ENCODE peak calls at places on chromosomes 1 and 21, in seven cellular contexts. One of them, this sample, is unnamed.

GRCh38 chr21:45130324-45130774 is 56.0 kb downstream of the ADARB1 start:
- DNase-seq in hepatocyte: peak
- DNase-seq in nephron progenitor cell: no peak
- DNase-seq in MCF 10A: peak
- DNase-seq in transverse colon: no peak
- DNase-seq in cardiac muscle cell: peak
- DNase-seq in GM20000: peak
- DNase-seq in this sample: peak

GRCh38 chr21:35556536-35556935 is 503.8 kb downstream of the SETD4 start:
- DNase-seq in hepatocyte: no peak
- DNase-seq in nephron progenitor cell: no peak
- DNase-seq in MCF 10A: no peak
- DNase-seq in transverse colon: no peak
- DNase-seq in cardiac muscle cell: no peak
- DNase-seq in GM20000: no peak
- DNase-seq in this sample: no peak

GRCh38 chr1:38502772-38503171 is 356.8 kb downstream of the RRAGC start:
- DNase-seq in hepatocyte: no peak
- DNase-seq in nephron progenitor cell: peak
- DNase-seq in MCF 10A: peak
- DNase-seq in transverse colon: no peak
- DNase-seq in cardiac muscle cell: peak
- DNase-seq in GM20000: peak
- DNase-seq in this sample: no peak

GRCh38 chr1:74847720-74848119 is 114.8 kb downstream of the TYW3 start:
- DNase-seq in hepatocyte: no peak
- DNase-seq in nephron progenitor cell: no peak
- DNase-seq in MCF 10A: no peak
- DNase-seq in transverse colon: no peak
- DNase-seq in cardiac muscle cell: no peak
- DNase-seq in GM20000: no peak
- DNase-seq in this sample: no peak

GRCh38 chr1:47536646-47537118 is 98.8 kb downstream of the FOXD2 start:
- DNase-seq in hepatocyte: no peak
- DNase-seq in nephron progenitor cell: peak
- DNase-seq in MCF 10A: no peak
- DNase-seq in transverse colon: peak
- DNase-seq in cardiac muscle cell: no peak
- DNase-seq in GM20000: no peak
- DNase-seq in this sample: no peak

GRCh38 chr1:210321131-210321530 is 7.6 kb upstream of the HHAT start:
- DNase-seq in hepatocyte: peak
- DNase-seq in nephron progenitor cell: no peak
- DNase-seq in MCF 10A: peak
- DNase-seq in transverse colon: no peak
- DNase-seq in cardiac muscle cell: no peak
- DNase-seq in GM20000: no peak
- DNase-seq in this sample: peak

GRCh38 chr1:57017717-57018116 is 51.9 kb upstream of the C8B start:
- DNase-seq in hepatocyte: no peak
- DNase-seq in nephron progenitor cell: no peak
- DNase-seq in MCF 10A: peak
- DNase-seq in transverse colon: no peak
- DNase-seq in cardiac muscle cell: no peak
- DNase-seq in GM20000: peak
- DNase-seq in this sample: peak

GRCh38 chr21:33914188-33914587 is 1.4 kb downstream of the ATP5PO start:
- DNase-seq in hepatocyte: no peak
- DNase-seq in nephron progenitor cell: no peak
- DNase-seq in MCF 10A: no peak
- DNase-seq in transverse colon: no peak
- DNase-seq in cardiac muscle cell: no peak
- DNase-seq in GM20000: no peak
- DNase-seq in this sample: no peak

GRCh38 chr1:111236806-111237205 is 9.3 kb downstream of the CHI3L2 start:
- DNase-seq in hepatocyte: no peak
- DNase-seq in nephron progenitor cell: no peak
- DNase-seq in MCF 10A: no peak
- DNase-seq in transverse colon: no peak
- DNase-seq in cardiac muscle cell: no peak
- DNase-seq in GM20000: no peak
- DNase-seq in this sample: no peak

GRCh38 chr1:6002714-6003501 is 10.7 kb upstream of the NPHP4 start:
- DNase-seq in hepatocyte: no peak
- DNase-seq in nephron progenitor cell: peak
- DNase-seq in MCF 10A: no peak
- DNase-seq in transverse colon: no peak
- DNase-seq in cardiac muscle cell: no peak
- DNase-seq in GM20000: no peak
- DNase-seq in this sample: no peak

GRCh38 chr1:180611016-180611930 is 20.5 kb upstream of the XPR1 start:
- DNase-seq in hepatocyte: no peak
- DNase-seq in nephron progenitor cell: no peak
- DNase-seq in MCF 10A: no peak
- DNase-seq in transverse colon: no peak
- DNase-seq in cardiac muscle cell: no peak
- DNase-seq in GM20000: no peak
- DNase-seq in this sample: no peak

GRCh38 chr1:93904228-93904627 is 5.0 kb downstream of the GCLM start:
- DNase-seq in hepatocyte: no peak
- DNase-seq in nephron progenitor cell: no peak
- DNase-seq in MCF 10A: no peak
- DNase-seq in transverse colon: no peak
- DNase-seq in cardiac muscle cell: no peak
- DNase-seq in GM20000: peak
- DNase-seq in this sample: peak

GRCh38 chr1:17118706-17119075 is 560 bp downstream of the PADI2 start:
- DNase-seq in hepatocyte: no peak
- DNase-seq in nephron progenitor cell: peak
- DNase-seq in MCF 10A: no peak
- DNase-seq in transverse colon: no peak
- DNase-seq in cardiac muscle cell: peak
- DNase-seq in GM20000: no peak
- DNase-seq in this sample: no peak

GRCh38 chr1:180974236-180974635 is 48.4 kb downstream of the STX6 start:
- DNase-seq in hepatocyte: no peak
- DNase-seq in nephron progenitor cell: no peak
- DNase-seq in MCF 10A: no peak
- DNase-seq in transverse colon: no peak
- DNase-seq in cardiac muscle cell: no peak
- DNase-seq in GM20000: no peak
- DNase-seq in this sample: no peak

GRCh38 chr1:58432813-58433668 is 113.5 kb downstream of the OMA1 start:
- DNase-seq in hepatocyte: peak
- DNase-seq in nephron progenitor cell: peak
- DNase-seq in MCF 10A: peak
- DNase-seq in transverse colon: no peak
- DNase-seq in cardiac muscle cell: peak
- DNase-seq in GM20000: peak
- DNase-seq in this sample: peak

GRCh38 chr1:18100493-18101063 is 7.0 kb upstream of the IGSF21 start:
- DNase-seq in hepatocyte: peak
- DNase-seq in nephron progenitor cell: peak
- DNase-seq in MCF 10A: peak
- DNase-seq in transverse colon: peak
- DNase-seq in cardiac muscle cell: peak
- DNase-seq in GM20000: peak
- DNase-seq in this sample: peak

GRCh38 chr1:58123051-58123450 is 423.5 kb downstream of the OMA1 start:
- DNase-seq in hepatocyte: no peak
- DNase-seq in nephron progenitor cell: no peak
- DNase-seq in MCF 10A: no peak
- DNase-seq in transverse colon: no peak
- DNase-seq in cardiac muscle cell: no peak
- DNase-seq in GM20000: no peak
- DNase-seq in this sample: no peak

GRCh38 chr1:9203623-9204022 is 31.0 kb upstream of the H6PD start:
- DNase-seq in hepatocyte: no peak
- DNase-seq in nephron progenitor cell: no peak
- DNase-seq in MCF 10A: no peak
- DNase-seq in transverse colon: peak
- DNase-seq in cardiac muscle cell: no peak
- DNase-seq in GM20000: no peak
- DNase-seq in this sample: no peak

GRCh38 chr1:240496941-240497340 is 115.0 kb downstream of the GREM2 start:
- DNase-seq in hepatocyte: no peak
- DNase-seq in nephron progenitor cell: no peak
- DNase-seq in MCF 10A: no peak
- DNase-seq in transverse colon: no peak
- DNase-seq in cardiac muscle cell: no peak
- DNase-seq in GM20000: no peak
- DNase-seq in this sample: no peak

GRCh38 chr1:168225476-168226190 is at the start of gene SFT2D2:
- DNase-seq in hepatocyte: peak
- DNase-seq in nephron progenitor cell: peak
- DNase-seq in MCF 10A: peak
- DNase-seq in transverse colon: peak
- DNase-seq in cardiac muscle cell: peak
- DNase-seq in GM20000: peak
- DNase-seq in this sample: peak

DNA sequence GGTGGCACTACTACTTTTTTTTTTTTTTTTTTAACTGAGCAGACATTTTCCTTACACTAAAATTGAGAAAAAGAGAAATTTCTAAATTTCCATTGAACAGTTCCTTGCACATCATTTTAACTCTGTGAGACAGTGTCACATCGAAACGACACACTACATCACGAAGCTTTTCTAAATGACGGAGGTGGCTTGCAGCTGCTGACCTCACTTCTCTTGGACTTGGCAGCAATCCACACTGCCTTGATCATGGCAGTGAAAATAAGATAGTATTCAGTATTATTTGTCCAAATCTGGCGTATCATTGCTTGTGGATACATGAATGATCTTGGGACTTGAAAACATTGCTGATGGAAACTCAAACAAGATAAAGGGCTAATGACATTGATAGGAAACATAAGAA is 80.3 kb upstream of the CYYR1 start:
- DNase-seq in hepatocyte: no peak
- DNase-seq in nephron progenitor cell: no peak
- DNase-seq in MCF 10A: no peak
- DNase-seq in transverse colon: no peak
- DNase-seq in cardiac muscle cell: no peak
- DNase-seq in GM20000: no peak
- DNase-seq in this sample: no peak
- TF ChIP-seq CTCF in hepatocyte: no peak
- TF ChIP-seq CTCF in nephron progenitor cell: no peak
- TF ChIP-seq CTCF in MCF 10A: no peak
- TF ChIP-seq CTCF in transverse colon: no peak
- TF ChIP-seq CTCF in cardiac muscle cell: no peak
- TF ChIP-seq CTCF in GM20000: no peak
- TF ChIP-seq CTCF in this sample: no peak

DNA sequence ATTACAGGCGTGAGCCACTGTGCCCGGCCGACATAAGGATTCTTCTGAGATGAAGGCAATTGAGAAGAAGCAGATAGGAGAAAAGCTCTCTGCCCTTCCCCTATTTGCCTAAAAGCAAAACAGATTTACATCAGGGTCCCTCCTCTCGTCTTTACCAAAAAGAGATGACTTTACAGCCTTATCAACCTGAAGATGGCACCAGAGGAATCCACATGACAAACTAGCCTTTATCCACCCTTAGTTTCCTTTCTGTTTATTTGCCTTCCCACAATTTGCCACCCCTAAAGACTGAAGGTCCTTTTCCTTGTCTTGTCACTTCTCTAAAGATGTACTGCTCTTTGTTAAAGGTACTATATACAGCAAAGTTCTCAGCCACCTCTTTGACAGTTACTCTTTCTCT is 70.7 kb upstream of the KRTAP19-8 start:
- DNase-seq in hepatocyte: no peak
- DNase-seq in nephron progenitor cell: no peak
- DNase-seq in MCF 10A: peak
- DNase-seq in transverse colon: no peak
- DNase-seq in cardiac muscle cell: no peak
- DNase-seq in GM20000: peak
- DNase-seq in this sample: peak
- TF ChIP-seq CTCF in hepatocyte: peak
- TF ChIP-seq CTCF in nephron progenitor cell: no peak
- TF ChIP-seq CTCF in MCF 10A: peak
- TF ChIP-seq CTCF in transverse colon: no peak
- TF ChIP-seq CTCF in cardiac muscle cell: no peak
- TF ChIP-seq CTCF in GM20000: no peak
- TF ChIP-seq CTCF in this sample: peak

DNA sequence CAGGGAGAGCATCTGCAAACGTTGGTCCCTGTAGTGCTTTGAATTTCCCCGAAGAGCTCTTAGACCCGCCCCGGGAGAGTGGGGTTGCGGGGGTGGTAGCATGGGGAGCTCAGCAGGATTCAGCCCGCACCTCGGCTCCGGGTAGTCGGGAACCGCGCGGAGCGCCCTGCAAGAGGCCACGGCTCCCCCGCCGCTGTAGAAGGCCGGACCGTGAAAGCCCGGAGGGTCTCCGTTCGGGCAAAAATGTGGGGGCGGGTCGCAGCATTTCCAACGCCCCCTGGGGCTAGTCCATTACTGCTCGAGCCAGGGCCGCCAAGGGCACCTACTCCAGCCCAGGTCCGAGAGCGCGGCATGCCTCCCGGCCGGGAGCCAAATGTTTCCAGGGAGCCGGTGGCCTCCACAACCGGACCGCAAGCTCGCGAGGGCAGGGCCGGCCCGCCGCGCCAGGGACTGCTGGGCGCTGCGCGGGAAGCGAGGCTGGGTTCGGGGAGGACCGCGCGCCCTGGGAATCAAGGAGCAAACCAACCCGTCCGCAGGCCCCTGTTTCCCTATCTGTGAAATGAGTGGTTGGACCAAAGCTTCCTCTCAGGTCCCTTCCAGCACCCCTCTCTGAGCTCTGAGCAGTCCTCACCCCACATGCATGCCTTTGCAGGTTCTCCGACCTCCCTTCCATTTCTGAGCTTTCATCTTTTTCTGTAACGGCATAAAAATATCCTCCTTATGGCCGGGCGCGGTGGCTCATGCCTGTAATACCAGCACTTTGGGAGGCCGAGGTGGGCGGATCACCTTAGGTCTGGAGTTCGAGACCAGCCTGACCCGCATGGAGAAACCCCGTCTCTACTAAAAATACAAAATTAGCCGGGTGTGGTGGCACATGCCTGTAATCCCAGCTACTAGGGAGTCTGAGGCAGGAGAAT is 777 bp upstream of the TMEM63A start:
- DNase-seq in hepatocyte: peak
- DNase-seq in nephron progenitor cell: peak
- DNase-seq in MCF 10A: peak
- DNase-seq in transverse colon: peak
- DNase-seq in cardiac muscle cell: peak
- DNase-seq in GM20000: peak
- DNase-seq in this sample: peak
- TF ChIP-seq CTCF in hepatocyte: no peak
- TF ChIP-seq CTCF in nephron progenitor cell: no peak
- TF ChIP-seq CTCF in MCF 10A: no peak
- TF ChIP-seq CTCF in transverse colon: no peak
- TF ChIP-seq CTCF in cardiac muscle cell: no peak
- TF ChIP-seq CTCF in GM20000: no peak
- TF ChIP-seq CTCF in this sample: peak

DNA sequence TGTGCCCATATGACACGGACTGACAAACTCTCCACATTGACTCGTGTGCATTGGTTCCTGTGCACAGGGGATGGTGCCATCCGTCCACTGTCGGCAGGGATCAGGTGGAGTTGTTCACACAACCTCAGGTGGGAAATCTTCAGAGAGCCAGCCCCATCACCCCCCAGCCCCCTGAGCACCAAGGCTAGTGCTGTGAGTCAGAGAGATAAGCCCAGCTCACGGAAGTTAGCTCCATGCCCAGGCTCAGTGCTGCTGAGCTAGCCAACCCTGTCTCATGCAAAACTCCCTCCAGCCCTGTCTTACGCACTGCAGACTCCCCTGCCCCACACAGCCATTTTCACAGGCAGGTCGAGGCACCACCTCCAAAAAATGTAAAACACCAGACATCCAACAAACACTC is 139.0 kb upstream of the NGF start:
- DNase-seq in hepatocyte: no peak
- DNase-seq in nephron progenitor cell: no peak
- DNase-seq in MCF 10A: no peak
- DNase-seq in transverse colon: no peak
- DNase-seq in cardiac muscle cell: no peak
- DNase-seq in GM20000: no peak
- DNase-seq in this sample: no peak
- TF ChIP-seq CTCF in hepatocyte: no peak
- TF ChIP-seq CTCF in nephron progenitor cell: no peak
- TF ChIP-seq CTCF in MCF 10A: no peak
- TF ChIP-seq CTCF in transverse colon: no peak
- TF ChIP-seq CTCF in cardiac muscle cell: no peak
- TF ChIP-seq CTCF in GM20000: no peak
- TF ChIP-seq CTCF in this sample: no peak

This sample was measured in A673.